ENCODE peak calls at places on chromosomes 7 and 10, in five cellular contexts. K, G, E, S and Z are unnamed samples.

GRCh38 chr10:4678951-4679671 is 146.9 kb upstream of the AKR1E2 start:
- DNase-seq in S (no peak), G (no peak), E (no peak), K (no peak), Z (no peak)

GRCh38 chr10:119419931-119420330 is 122.6 kb downstream of the RGS10 start:
- DNase-seq in S (no peak), E (no peak), K (no peak), G (no peak), Z (no peak)

GRCh38 chr7:28700790-28701203 is 257.3 kb downstream of the TRIL start:
- DNase-seq in G (no peak), S (no peak), E (no peak), K (no peak), Z (no peak)

GRCh38 chr10:4427524-4427923 is 398.5 kb upstream of the AKR1E2 start:
- DNase-seq in E (no peak), G (no peak), K (no peak), S (no peak), Z (no peak)

GRCh38 chr7:1267016-1267900 is 34.6 kb downstream of the UNCX start:
- DNase-seq in E (no peak), S (no peak), G (no peak), K (peak), Z (no peak)

GRCh38 chr10:60293797-60294196 is 95.9 kb downstream of the ANK3 start:
- DNase-seq in S (no peak), G (no peak), E (no peak), K (no peak), Z (no peak)

GRCh38 chr10:28533571-28534304 is 820 bp downstream of the WAC start:
- DNase-seq in G (peak), S (peak), E (peak), K (peak), Z (peak)

GRCh38 chr7:5525271-5526189 is 101.9 kb upstream of the TNRC18 start:
- DNase-seq in E (peak), K (no peak), S (no peak), G (no peak), Z (no peak)

GRCh38 chr7:43513236-43513635 is 69.7 kb upstream of the STK17A start:
- DNase-seq in E (no peak), G (no peak), S (peak), K (no peak), Z (no peak)

GRCh38 chr10:59098387-59098786 is 78.1 kb upstream of the PHYHIPL start:
- DNase-seq in S (no peak), G (no peak), K (no peak), E (no peak), Z (no peak)

GRCh38 chr10:67818323-67818722 is 19.7 kb downstream of the DNAJC12 start:
- DNase-seq in S (no peak), K (no peak), E (no peak), G (no peak), Z (no peak)

GRCh38 chr10:128078136-128078969 is 47.9 kb downstream of the MKI67 start:
- DNase-seq in G (no peak), E (no peak), S (no peak), K (no peak), Z (no peak)

GRCh38 chr10:108005627-108006026 is 841.1 kb upstream of the SORCS1 start:
- DNase-seq in S (no peak), G (no peak), K (no peak), E (no peak), Z (no peak)

GRCh38 chr10:43557214-43557613 is 17.2 kb downstream of the ZNF239 start:
- DNase-seq in G (no peak), K (no peak), E (no peak), S (no peak), Z (no peak)

GRCh38 chr10:127618797-127619196 is 69.7 kb downstream of the NPS start:
- DNase-seq in K (no peak), E (no peak), G (no peak), S (no peak), Z (no peak)

GRCh38 chr10:87675396-87676376 is 16.0 kb downstream of the PAPSS2 start:
- DNase-seq in E (no peak), S (no peak), K (no peak), G (no peak), Z (no peak)

GRCh38 chr7:15503603-15504280 is 58.1 kb downstream of the AGMO start:
- DNase-seq in S (no peak), E (no peak), K (no peak), G (no peak), Z (no peak)

GRCh38 chr10:66809402-66809801 is 116.4 kb upstream of the LRRTM3 start:
- DNase-seq in K (no peak), G (no peak), S (no peak), E (no peak), Z (no peak)

GRCh38 chr10:71975087-71975890 is 11.1 kb downstream of the CHST3 start:
- DNase-seq in S (peak), E (no peak), G (no peak), K (peak), Z (no peak)